ENCODE peak calls at places on chromosomes 4 and X, in five cellular contexts. One of them, this sample, is unnamed.

GRCh38 chrX:1167466-1167865 is 45.0 kb downstream of the CRLF2 start:
- DNase-seq in uterus: no peak
- DNase-seq in K562: no peak
- DNase-seq in A549: peak
- DNase-seq in tibial nerve: no peak
- DNase-seq in this sample: no peak

GRCh38 chrX:39613508-39613921 is 484.2 kb downstream of the BCOR start:
- DNase-seq in A549: no peak
- DNase-seq in K562: no peak
- DNase-seq in uterus: peak
- DNase-seq in tibial nerve: no peak
- DNase-seq in this sample: no peak

GRCh38 chr4:10115657-10116624 is 658 bp downstream of the WDR1 start:
- DNase-seq in A549: peak
- DNase-seq in tibial nerve: no peak
- DNase-seq in K562: peak
- DNase-seq in uterus: peak
- DNase-seq in this sample: peak

GRCh38 chr4:94127707-94128328 is 79.8 kb upstream of the SMARCAD1 start:
- DNase-seq in K562: peak
- DNase-seq in A549: peak
- DNase-seq in uterus: no peak
- DNase-seq in tibial nerve: no peak
- DNase-seq in this sample: peak

GRCh38 chr4:7444731-7445130 is 10.0 kb upstream of the PSAPL1 start:
- DNase-seq in tibial nerve: no peak
- DNase-seq in K562: no peak
- DNase-seq in A549: no peak
- DNase-seq in uterus: no peak
- DNase-seq in this sample: no peak

GRCh38 chr4:137543198-137543597 is 10.9 kb upstream of the PCDH18 start:
- DNase-seq in K562: no peak
- DNase-seq in uterus: no peak
- DNase-seq in A549: no peak
- DNase-seq in tibial nerve: no peak
- DNase-seq in this sample: no peak

GRCh38 chrX:41137589-41137988 is 52.3 kb downstream of the USP9X start:
- DNase-seq in tibial nerve: no peak
- DNase-seq in A549: no peak
- DNase-seq in uterus: no peak
- DNase-seq in K562: no peak
- DNase-seq in this sample: peak

GRCh38 chr4:2296621-2297601 is 35.0 kb upstream of the MXD4 start:
- DNase-seq in A549: no peak
- DNase-seq in uterus: no peak
- DNase-seq in K562: no peak
- DNase-seq in tibial nerve: no peak
- DNase-seq in this sample: no peak

GRCh38 chr4:173503330-173504180 is 26.5 kb downstream of the HAND2 start:
- DNase-seq in tibial nerve: no peak
- DNase-seq in A549: no peak
- DNase-seq in K562: no peak
- DNase-seq in uterus: no peak
- DNase-seq in this sample: no peak

GRCh38 chr4:77433102-77433733 is 172.4 kb upstream of the CXCL13 start:
- DNase-seq in K562: peak
- DNase-seq in tibial nerve: no peak
- DNase-seq in uterus: no peak
- DNase-seq in A549: peak
- DNase-seq in this sample: peak

GRCh38 chrX:434946-435345 is 48.2 kb upstream of the PPP2R3B start:
- DNase-seq in tibial nerve: no peak
- DNase-seq in A549: no peak
- DNase-seq in K562: no peak
- DNase-seq in uterus: no peak
- DNase-seq in this sample: no peak

GRCh38 chr4:5444918-5445517 is 263.3 kb downstream of the EVC2 start:
- DNase-seq in K562: no peak
- DNase-seq in A549: no peak
- DNase-seq in uterus: no peak
- DNase-seq in tibial nerve: no peak
- DNase-seq in this sample: no peak

GRCh38 chrX:53318766-53319353 is 37.5 kb upstream of the IQSEC2 start:
- DNase-seq in K562: no peak
- DNase-seq in A549: no peak
- DNase-seq in tibial nerve: no peak
- DNase-seq in uterus: no peak
- DNase-seq in this sample: no peak

GRCh38 chr4:124085561-124086180 is 626.9 kb downstream of the ANKRD50 start:
- DNase-seq in uterus: no peak
- DNase-seq in K562: no peak
- DNase-seq in tibial nerve: no peak
- DNase-seq in A549: no peak
- DNase-seq in this sample: no peak

GRCh38 chr4:24781999-24782745 is 13.2 kb upstream of the SOD3 start:
- DNase-seq in tibial nerve: no peak
- DNase-seq in A549: no peak
- DNase-seq in K562: no peak
- DNase-seq in uterus: no peak
- DNase-seq in this sample: no peak

GRCh38 chr4:78720994-78721677 is 55.0 kb upstream of the BMP2K start:
- DNase-seq in K562: peak
- DNase-seq in A549: no peak
- DNase-seq in tibial nerve: no peak
- DNase-seq in uterus: no peak
- DNase-seq in this sample: peak

GRCh38 chr4:105780176-105780575 is 71.6 kb downstream of the GSTCD start:
- DNase-seq in uterus: no peak
- DNase-seq in K562: no peak
- DNase-seq in A549: no peak
- DNase-seq in tibial nerve: no peak
- DNase-seq in this sample: no peak

GRCh38 chrX:22445880-22446279 is 173.2 kb downstream of the CBLL2 start:
- DNase-seq in tibial nerve: no peak
- DNase-seq in K562: no peak
- DNase-seq in A549: no peak
- DNase-seq in uterus: no peak
- DNase-seq in this sample: no peak

GRCh38 chrX:126701380-126701779 is 118.1 kb upstream of the PRR32 start:
- DNase-seq in K562: no peak
- DNase-seq in tibial nerve: no peak
- DNase-seq in A549: no peak
- DNase-seq in uterus: no peak
- DNase-seq in this sample: no peak

GRCh38 chr4:104899863-104900262 is 246.8 kb upstream of the TET2 start:
- DNase-seq in uterus: no peak
- DNase-seq in tibial nerve: no peak
- DNase-seq in A549: no peak
- DNase-seq in K562: peak
- DNase-seq in this sample: no peak

GRCh38 chrX:11663875-11664210 is 1.9 kb downstream of the ARHGAP6 start:
- DNase-seq in uterus: no peak
- DNase-seq in K562: no peak
- DNase-seq in tibial nerve: no peak
- DNase-seq in A549: peak
- DNase-seq in this sample: no peak

GRCh38 chr4:26179316-26179760 is 141.5 kb upstream of the RBPJ start:
- DNase-seq in A549: no peak
- DNase-seq in K562: no peak
- DNase-seq in uterus: no peak
- DNase-seq in tibial nerve: no peak
- DNase-seq in this sample: no peak

GRCh38 chr4:780730-781492 is 45.0 kb downstream of the CPLX1 start:
- DNase-seq in K562: no peak
- DNase-seq in tibial nerve: no peak
- DNase-seq in uterus: no peak
- DNase-seq in A549: no peak
- DNase-seq in this sample: no peak

GRCh38 chr4:14184767-14185166 is 557.2 kb upstream of the BOD1L1 start:
- DNase-seq in tibial nerve: no peak
- DNase-seq in A549: no peak
- DNase-seq in K562: no peak
- DNase-seq in uterus: no peak
- DNase-seq in this sample: no peak

GRCh38 chrX:103913356-103914020 is 48.9 kb upstream of the TMSB15B start:
- DNase-seq in K562: no peak
- DNase-seq in uterus: no peak
- DNase-seq in A549: no peak
- DNase-seq in tibial nerve: no peak
- DNase-seq in this sample: no peak

GRCh38 chr4:99947608-99948007 is 1.2 kb upstream of the DNAJB14 start:
- DNase-seq in uterus: no peak
- DNase-seq in K562: no peak
- DNase-seq in tibial nerve: no peak
- DNase-seq in A549: no peak
- DNase-seq in this sample: peak

GRCh38 chr4:168515222-168516011 is 18.6 kb downstream of the PALLD start:
- DNase-seq in tibial nerve: no peak
- DNase-seq in uterus: no peak
- DNase-seq in K562: no peak
- DNase-seq in A549: no peak
- DNase-seq in this sample: no peak

GRCh38 chr4:185127021-185127925 is 15.8 kb upstream of the SLC25A4 start:
- DNase-seq in uterus: peak
- DNase-seq in A549: peak
- DNase-seq in tibial nerve: no peak
- DNase-seq in K562: no peak
- DNase-seq in this sample: peak

GRCh38 chr4:48781968-48782367 is 1.9 kb upstream of the FRYL start:
- DNase-seq in tibial nerve: no peak
- DNase-seq in A549: no peak
- DNase-seq in K562: no peak
- DNase-seq in uterus: no peak
- DNase-seq in this sample: no peak

GRCh38 chrX:6021316-6022091 is 207.2 kb downstream of the NLGN4X start:
- DNase-seq in A549: peak
- DNase-seq in tibial nerve: peak
- DNase-seq in uterus: no peak
- DNase-seq in K562: no peak
- DNase-seq in this sample: peak

DNA sequence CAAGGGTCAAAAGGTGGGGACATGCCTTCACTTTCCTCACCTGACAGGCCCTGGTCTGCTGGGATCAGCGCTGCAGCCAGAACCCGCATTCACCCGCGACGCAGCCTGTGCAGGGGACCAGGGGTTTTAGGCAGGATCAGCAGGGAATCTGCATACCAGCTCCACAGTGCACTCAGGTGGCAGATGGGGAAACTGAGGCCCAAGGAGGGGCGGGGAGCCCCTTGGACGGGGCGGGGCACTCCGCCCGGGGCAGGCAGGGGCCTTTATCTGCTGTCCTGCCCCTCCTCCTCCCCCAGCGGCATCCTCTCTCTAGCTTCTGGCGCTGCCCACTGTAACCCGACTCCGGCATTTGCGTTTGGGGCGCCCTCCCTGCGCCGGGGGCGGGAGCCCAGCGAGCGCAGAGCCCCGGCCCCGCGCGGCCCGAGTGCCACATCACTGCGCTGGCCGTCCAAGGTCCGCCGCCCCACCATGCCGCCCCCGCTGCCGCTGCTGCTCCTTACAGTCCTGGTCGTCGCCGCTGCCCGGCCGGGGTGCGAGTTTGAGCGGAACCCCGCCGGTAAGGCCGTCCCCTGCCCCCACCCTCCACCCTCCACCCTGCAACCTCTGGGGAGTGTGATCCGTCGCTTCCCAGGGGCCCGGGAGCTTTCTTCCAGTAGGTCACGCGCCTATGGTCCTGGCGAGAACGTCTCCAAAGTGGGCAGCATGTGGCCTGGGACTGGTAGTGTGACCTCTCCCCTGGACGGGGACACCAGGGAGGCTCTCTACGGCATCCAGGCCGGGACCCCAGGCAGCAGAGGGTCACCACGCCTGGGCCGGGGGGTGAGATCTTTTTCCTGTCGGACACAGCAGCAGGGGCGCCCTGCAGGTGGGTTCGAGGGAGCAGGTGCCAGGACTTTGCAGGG is at the start of gene CPZ:
- DNase-seq in A549: no peak
- DNase-seq in tibial nerve: no peak
- DNase-seq in K562: peak
- DNase-seq in uterus: peak
- DNase-seq in this sample: no peak
- TF ChIP-seq POLR2A in A549: no peak
- TF ChIP-seq POLR2A in tibial nerve: no peak
- TF ChIP-seq POLR2A in K562: no peak
- TF ChIP-seq POLR2A in uterus: peak
- TF ChIP-seq POLR2A in this sample: no peak

GRCh38 chr4:152937280-152937534 is 1.1 kb downstream of the FHDC1 start:
- DNase-seq in K562: no peak
- DNase-seq in A549: no peak
- DNase-seq in tibial nerve: no peak
- DNase-seq in uterus: no peak
- DNase-seq in this sample: no peak

GRCh38 chr4:152935138-152935537 is 985 bp upstream of the FHDC1 start:
- DNase-seq in A549: peak
- DNase-seq in tibial nerve: no peak
- DNase-seq in K562: peak
- DNase-seq in uterus: no peak
- DNase-seq in this sample: peak

GRCh38 chr4:152937535-152938236 is 1.6 kb downstream of the FHDC1 start:
- DNase-seq in tibial nerve: no peak
- DNase-seq in uterus: peak
- DNase-seq in K562: peak
- DNase-seq in A549: peak
- DNase-seq in this sample: peak

GRCh38 chr4:152936446-152937279 is 540 bp downstream of the FHDC1 start:
- DNase-seq in tibial nerve: no peak
- DNase-seq in uterus: peak
- DNase-seq in K562: peak
- DNase-seq in A549: peak
- DNase-seq in this sample: peak

GRCh38 chr4:152935661-152936445 is at the start of gene FHDC1:
- DNase-seq in uterus: no peak
- DNase-seq in A549: peak
- DNase-seq in K562: peak
- DNase-seq in tibial nerve: no peak
- DNase-seq in this sample: peak
- TF ChIP-seq POLR2A in uterus: peak
- TF ChIP-seq POLR2A in A549: no peak
- TF ChIP-seq POLR2A in K562: no peak
- TF ChIP-seq POLR2A in tibial nerve: no peak
- TF ChIP-seq POLR2A in this sample: peak

GRCh38 chr4:40194602-40195161 is 2.1 kb upstream of the RHOH start:
- DNase-seq in uterus: no peak
- DNase-seq in A549: no peak
- DNase-seq in tibial nerve: no peak
- DNase-seq in K562: no peak
- DNase-seq in this sample: peak
- TF ChIP-seq POLR2A in uterus: no peak
- TF ChIP-seq POLR2A in A549: no peak
- TF ChIP-seq POLR2A in tibial nerve: no peak
- TF ChIP-seq POLR2A in K562: peak
- TF ChIP-seq POLR2A in this sample: peak

GRCh38 chr4:108650212-108651067 is at the start of gene OSTC:
- DNase-seq in K562: peak
- DNase-seq in tibial nerve: peak
- DNase-seq in A549: peak
- DNase-seq in uterus: peak
- DNase-seq in this sample: peak
- TF ChIP-seq POLR2A in K562: peak
- TF ChIP-seq POLR2A in tibial nerve: peak
- TF ChIP-seq POLR2A in A549: peak
- TF ChIP-seq POLR2A in uterus: peak
- TF ChIP-seq POLR2A in this sample: peak